ENCODE peak calls at places on chromosomes 12 and 14, in ten cellular contexts. P, A, S, T, J, H, U, C, R and X are unnamed samples.

GRCh38 chr12:98669751-98670150 is 24.7 kb downstream of the APAF1 start:
- DNase-seq in R (no peak), S (no peak), U (no peak), H (no peak), A (no peak), P (no peak), T (no peak), J (no peak), C (no peak), X (no peak)

GRCh38 chr14:100278702-100279101 is 27.5 kb downstream of the SLC25A29 start:
- DNase-seq in H (no peak), P (peak; percentile 65), T (no peak), C (no peak), S (no peak), U (no peak), A (no peak), J (peak; percentile 72), R (no peak), X (no peak)

GRCh38 chr14:31026395-31027096 is 367 bp upstream of the STRN3 start:
- DNase-seq in A (peak; percentile 93), S (peak; percentile 84), R (peak; percentile 93), J (peak; percentile 98), H (peak; percentile 93), T (peak; percentile 95), P (peak; percentile 87), C (peak; percentile 72), U (peak; percentile 83), X (peak; percentile 96)

GRCh38 chr14:56378474-56378873 is 201.1 kb upstream of the TMEM260 start:
- DNase-seq in U (no peak), S (no peak), A (no peak), H (no peak), T (no peak), J (no peak), P (peak; percentile 2), C (no peak), R (no peak), X (no peak)

GRCh38 chr12:117189725-117190209 is 503 bp downstream of the FBXO21 start:
- DNase-seq in T (no peak), R (no peak), J (peak; percentile 69), U (peak; percentile 28), S (peak; percentile 17), H (peak; percentile 61), P (peak; percentile 14), A (peak; percentile 40), C (peak; percentile 14), X (peak; percentile 43)

GRCh38 chr12:116879509-116880212 is 1.6 kb downstream of the HRK start:
- DNase-seq in H (no peak), P (no peak), S (no peak), A (no peak), J (no peak), T (no peak), C (no peak), R (no peak), U (no peak), X (no peak)

GRCh38 chr14:73800970-73801515 is 50.6 kb upstream of the PTGR2 start:
- DNase-seq in P (no peak), H (no peak), T (no peak), U (no peak), S (no peak), C (no peak), R (no peak), A (no peak), J (no peak), X (no peak)

GRCh38 chr12:2205961-2206360 is 153.2 kb downstream of the CACNA1C start:
- DNase-seq in C (no peak), A (no peak), R (no peak), H (no peak), S (no peak), P (no peak), J (no peak), T (no peak), U (no peak), X (no peak)

GRCh38 chr14:73462078-73462715 is 3.9 kb upstream of the NUMB start:
- DNase-seq in S (no peak), H (no peak), C (no peak), A (no peak), J (peak; percentile 75), U (no peak), R (no peak), P (peak; percentile 55), T (no peak), X (no peak)

GRCh38 chr14:88612981-88613380 is 50.1 kb downstream of the ZC3H14 start:
- DNase-seq in R (no peak), A (no peak), H (no peak), T (no peak), S (no peak), U (no peak), C (no peak), P (no peak), J (no peak), X (no peak)

GRCh38 chr12:63917864-63918742 is 73.6 kb downstream of the SRGAP1 start:
- DNase-seq in T (no peak), H (no peak), A (no peak), U (no peak), P (peak; percentile 93), R (peak; percentile 94), J (no peak), S (no peak), C (no peak), X (no peak)

GRCh38 chr12:32418221-32418620 is 18.9 kb downstream of the FGD4 start:
- DNase-seq in C (no peak), H (no peak), R (no peak), S (no peak), T (no peak), U (no peak), P (no peak), A (no peak), J (no peak), X (no peak)

GRCh38 chr12:64625243-64626077 is 15.2 kb downstream of the RASSF3 start:
- DNase-seq in T (peak; percentile 73), S (no peak), R (peak; percentile 72), H (no peak), A (peak; percentile 38), U (no peak), P (peak; percentile 85), J (peak; percentile 69), C (no peak), X (no peak)

GRCh38 chr14:100825691-100826331 is at the start of gene MEG3:
- DNase-seq in J (no peak), U (no peak), C (no peak), P (no peak), T (no peak), H (no peak), R (peak; percentile 55), A (no peak), S (no peak), X (no peak)